ENCODE peak calls at places on chromosomes 1 and 21, in seven cellular contexts. U is fibroblast of the aortic adventitia; Z is AG09319; X is mucosa of descending colon; P is H9; N is ovary; J is activated CD8-positive, alpha-beta T cell treated with anti-CD3 and anti-CD28 coated beads for 36 hours. K is an unnamed sample.

GRCh38 chr1:14704846-14705245 is 106.4 kb downstream of the KAZN start:
- DNase-seq in Z (no peak), P (no peak), X (no peak), U (no peak), N (no peak), J (no peak), K (no peak)

GRCh38 chr1:239270509-239270908 is 115.9 kb upstream of the CHRM3 start:
- DNase-seq in J (no peak), N (no peak), Z (no peak), P (no peak), X (no peak), U (no peak), K (no peak)

GRCh38 chr1:69485616-69486015 is 82.1 kb upstream of the LRRC7 start:
- DNase-seq in P (no peak), J (no peak), N (no peak), X (no peak), Z (no peak), U (no peak), K (no peak)

GRCh38 chr1:100536031-100536430 is 1.9 kb upstream of the GPR88 start:
- DNase-seq in J (no peak), U (no peak), P (no peak), Z (no peak), X (no peak), N (no peak), K (no peak)

GRCh38 chr1:43776043-43776761 is 68.9 kb downstream of the ST3GAL3 start:
- DNase-seq in U (peak; percentile 78), P (no peak), N (no peak), J (no peak), Z (peak; percentile 69), X (no peak), K (no peak)

GRCh38 chr1:228294717-228295116 is 86.9 kb downstream of the OBSCN start:
- DNase-seq in X (no peak), U (no peak), J (no peak), N (peak; percentile 21), Z (no peak), P (no peak), K (no peak)

GRCh38 chr1:240768979-240769378 is 157.0 kb upstream of the GREM2 start:
- DNase-seq in U (no peak), N (no peak), J (no peak), X (no peak), P (no peak), Z (no peak), K (no peak)

GRCh38 chr1:17010601-17011438 is 908 bp downstream of the ATP13A2 start:
- DNase-seq in N (peak; percentile 75), P (no peak), U (peak; percentile 35), Z (no peak), J (peak; percentile 14), X (peak; percentile 60), K (no peak)

GRCh38 chr1:161140755-161141400 is 8.4 kb upstream of the DEDD start:
- DNase-seq in N (no peak), J (no peak), Z (no peak), X (no peak), U (no peak), P (no peak), K (no peak)

GRCh38 chr21:25912402-25912746 is 177.6 kb downstream of the GABPA start:
- DNase-seq in Z (no peak), N (no peak), P (no peak), J (no peak), U (no peak), X (no peak), K (no peak)

GRCh38 chr1:235767795-235768194 is 98.9 kb downstream of the LYST start:
- DNase-seq in Z (no peak), U (no peak), P (no peak), X (no peak), J (peak; percentile 15), N (no peak), K (no peak)

GRCh38 chr1:115326419-115326818 is 11.6 kb downstream of the NGF start:
- DNase-seq in P (no peak), J (no peak), U (no peak), X (no peak), Z (no peak), N (no peak), K (no peak)

GRCh38 chr1:183270541-183271141 is 84.6 kb downstream of the LAMC2 start:
- DNase-seq in N (no peak), X (no peak), Z (peak; percentile 86), P (no peak), U (peak; percentile 98), J (no peak), K (no peak)

GRCh38 chr1:244315996-244316395 is 135.7 kb downstream of the ADSS2 start:
- DNase-seq in U (no peak), X (no peak), Z (no peak), P (no peak), N (no peak), J (no peak), K (no peak)
- TF ChIP-seq CTCF in U (no peak), X (no peak), Z (no peak), P (no peak), N (no peak), J (no peak), K (no peak)

DNA sequence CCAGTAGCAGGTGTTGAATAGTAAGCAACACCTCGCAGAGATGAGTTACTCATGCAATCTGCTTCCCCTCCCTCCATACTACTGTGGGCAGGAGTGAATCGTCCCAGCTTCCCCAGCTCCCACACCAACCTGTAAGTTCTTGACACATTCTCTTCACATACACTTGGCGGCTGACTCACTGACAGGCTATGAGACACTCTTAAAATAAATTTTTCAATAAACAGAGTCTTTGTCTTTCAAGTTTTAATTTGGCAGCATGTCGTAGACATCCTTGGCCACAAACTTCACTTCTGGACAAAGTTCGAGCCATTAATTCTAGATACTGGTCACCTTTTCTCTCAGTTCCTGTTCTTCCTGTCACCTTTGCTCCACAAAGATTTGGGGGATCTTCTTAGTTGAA is 290.7 kb downstream of the TM2D1 start:
- DNase-seq in X (no peak), Z (no peak), P (no peak), J (no peak), N (no peak), U (no peak), K (no peak)
- TF ChIP-seq CTCF in X (no peak), Z (no peak), P (no peak), J (no peak), N (no peak), U (no peak), K (no peak)

DNA sequence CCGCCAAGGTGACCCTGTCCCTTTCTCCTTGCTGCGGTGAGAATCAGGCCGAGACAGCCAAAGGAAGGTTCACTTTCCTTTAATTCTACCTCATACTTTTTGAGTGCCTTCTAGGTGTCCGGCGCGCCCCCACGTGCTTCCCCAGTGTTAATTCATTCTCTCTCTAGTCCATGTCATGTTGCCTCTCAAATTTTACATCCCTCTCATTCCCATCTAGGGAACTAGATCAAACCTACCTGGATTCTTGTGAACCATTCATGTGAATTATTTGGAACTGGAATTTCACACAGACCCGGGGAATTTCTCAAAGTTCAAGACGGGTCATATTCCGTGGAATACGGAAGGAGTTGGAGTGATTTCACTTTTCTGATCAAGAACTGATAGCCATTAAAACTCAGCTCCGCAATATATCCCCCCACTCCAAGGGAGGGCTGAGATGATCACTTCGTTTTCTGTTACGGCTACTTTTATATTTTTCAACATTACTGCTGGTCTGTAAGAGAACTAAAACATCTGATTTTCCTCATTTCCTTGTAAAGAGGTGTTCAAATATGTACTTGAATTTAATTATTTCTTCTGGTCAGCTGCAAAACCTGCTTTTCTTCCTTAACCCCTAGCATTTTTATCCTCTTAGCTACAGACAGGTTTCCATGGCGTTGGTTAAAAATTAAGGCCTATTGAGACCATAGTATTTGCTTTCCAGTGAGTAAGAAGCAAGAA is 1.0 kb upstream of the ENO1 start:
- DNase-seq in J (no peak), U (no peak), Z (no peak), N (no peak), P (no peak), X (no peak), K (no peak)
- TF ChIP-seq CTCF in J (peak; percentile 36), U (no peak), Z (peak; percentile 2), N (no peak), P (peak; percentile 30), X (no peak), K (peak; percentile 23)

GRCh38 chr1:61808968-61809367 is 66.7 kb downstream of the PATJ start:
- DNase-seq in Z (no peak), N (no peak), X (no peak), U (peak; percentile 73), J (no peak), P (no peak), K (no peak)
- TF ChIP-seq CTCF in Z (no peak), N (no peak), X (no peak), U (no peak), J (no peak), P (no peak), K (no peak)

K was measured in progenitor cell of endocrine pancreas.